ENCODE peak calls at places on chromosomes 7 and 10, in seven cellular contexts. P, C, I, U, N, S and A are unnamed samples.
A peak's percentile ranks its signal among the peaks of the same experiment; 100 is the strongest.

GRCh38 chr7:129843365-129843898 is 109.3 kb downstream of the UBE2H start:
- DNase-seq in P (no peak), C (no peak), I (no peak), U (no peak), N (no peak), S (no peak), A (no peak)

GRCh38 chr10:75926763-75927162 is 495.3 kb downstream of the LRMDA start:
- DNase-seq in P (peak; percentile 48), C (no peak), I (no peak), U (peak; percentile 62), N (no peak), S (no peak), A (no peak)

GRCh38 chr10:93438796-93439253 is 43.3 kb downstream of the MYOF start:
- DNase-seq in P (no peak), C (no peak), I (peak; percentile 15), U (peak; percentile 75), N (no peak), S (peak; percentile 74), A (peak; percentile 78)

GRCh38 chr7:39357648-39358047 is 208.6 kb upstream of the YAE1 start:
- DNase-seq in P (no peak), C (no peak), I (no peak), U (peak; percentile 37), N (no peak), S (peak; percentile 3), A (no peak)

GRCh38 chr10:3781458-3782098 is 3.4 kb downstream of the KLF6 start:
- DNase-seq in P (peak; percentile 30), C (peak; percentile 52), I (peak; percentile 52), U (no peak), N (no peak), S (no peak), A (no peak)

GRCh38 chr7:29444267-29444666 is 119.4 kb upstream of the PRR15 start:
- DNase-seq in P (no peak), C (no peak), I (no peak), U (no peak), N (no peak), S (no peak), A (no peak)

GRCh38 chr7:50474382-50475155 is 24.4 kb upstream of the FIGNL1 start:
- DNase-seq in P (no peak), C (no peak), I (no peak), U (no peak), N (no peak), S (no peak), A (no peak)

GRCh38 chr10:118953598-118953997 is 75.9 kb upstream of the NANOS1 start:
- DNase-seq in P (no peak), C (no peak), I (no peak), U (no peak), N (no peak), S (no peak), A (no peak)

GRCh38 chr7:100034871-100035510 is 14.6 kb upstream of the ZSCAN21 start:
- DNase-seq in P (peak; percentile 81), C (peak; percentile 91), I (peak; percentile 59), U (no peak), N (no peak), S (peak; percentile 42), A (no peak)

GRCh38 chr7:38728145-38728544 is 97.0 kb upstream of the AMPH start:
- DNase-seq in P (peak; percentile 8), C (peak; percentile 26), I (no peak), U (no peak), N (no peak), S (no peak), A (no peak)

GRCh38 chr10:119306964-119307363 is 99.6 kb downstream of the GRK5 start:
- DNase-seq in P (no peak), C (peak; percentile 29), I (no peak), U (no peak), N (no peak), S (peak; percentile 22), A (no peak)

GRCh38 chr7:134514663-134515062 is 12.7 kb upstream of the AKR1B10 start:
- DNase-seq in P (peak; percentile 64), C (peak; percentile 85), I (peak; percentile 47), U (peak; percentile 77), N (no peak), S (peak; percentile 92), A (peak; percentile 62)

GRCh38 chr7:90216771-90217170 is 5.2 kb downstream of the STEAP2 start:
- DNase-seq in P (no peak), C (peak; percentile 60), I (no peak), U (no peak), N (no peak), S (no peak), A (no peak)

GRCh38 chr10:129894721-129895120 is 69.4 kb downstream of the EBF3 start:
- DNase-seq in P (no peak), C (no peak), I (no peak), U (no peak), N (no peak), S (no peak), A (no peak)